ENCODE peak calls at places on chromosomes 5 and 9, in four cellular contexts. One of them, this sample, is unnamed.

GRCh38 chr9:109108318-109108717 is 11.4 kb downstream of the TMEM245 start:
- DNase-seq in transverse colon: no peak
- DNase-seq in stomach: no peak
- DNase-seq in A549: no peak
- DNase-seq in this sample: no peak

GRCh38 chr9:107946364-107947137 is 457.0 kb upstream of the KLF4 start:
- DNase-seq in transverse colon: no peak
- DNase-seq in A549: peak; percentile 3
- DNase-seq in stomach: peak; percentile 41
- DNase-seq in this sample: no peak

GRCh38 chr5:134073404-134073803 is 41.1 kb upstream of the TCF7 start:
- DNase-seq in transverse colon: no peak
- DNase-seq in stomach: no peak
- DNase-seq in A549: peak; percentile 31
- DNase-seq in this sample: no peak

GRCh38 chr9:93033541-93033940 is 25.0 kb upstream of the SUSD3 start:
- DNase-seq in transverse colon: no peak
- DNase-seq in A549: no peak
- DNase-seq in stomach: no peak
- DNase-seq in this sample: peak; percentile 51

GRCh38 chr9:122904466-122904822 is 715 bp downstream of the RC3H2 start:
- DNase-seq in stomach: peak; percentile 41
- DNase-seq in A549: peak; percentile 43
- DNase-seq in transverse colon: peak; percentile 31
- DNase-seq in this sample: peak; percentile 26

GRCh38 chr5:59423021-59423420 is 470.5 kb downstream of the PDE4D start:
- DNase-seq in transverse colon: no peak
- DNase-seq in stomach: no peak
- DNase-seq in A549: no peak
- DNase-seq in this sample: no peak

GRCh38 chr5:52760695-52761366 is 26.9 kb upstream of the ITGA1 start:
- DNase-seq in transverse colon: no peak
- DNase-seq in A549: no peak
- DNase-seq in stomach: no peak
- DNase-seq in this sample: no peak

GRCh38 chr9:82325907-82326306 is 337.3 kb downstream of the SPATA31D1 start:
- DNase-seq in stomach: no peak
- DNase-seq in A549: no peak
- DNase-seq in transverse colon: no peak
- DNase-seq in this sample: no peak

GRCh38 chr9:33921967-33922895 is 105.3 kb downstream of the UBE2R2 start:
- DNase-seq in stomach: no peak
- DNase-seq in A549: peak; percentile 47
- DNase-seq in transverse colon: no peak
- DNase-seq in this sample: no peak

DNA sequence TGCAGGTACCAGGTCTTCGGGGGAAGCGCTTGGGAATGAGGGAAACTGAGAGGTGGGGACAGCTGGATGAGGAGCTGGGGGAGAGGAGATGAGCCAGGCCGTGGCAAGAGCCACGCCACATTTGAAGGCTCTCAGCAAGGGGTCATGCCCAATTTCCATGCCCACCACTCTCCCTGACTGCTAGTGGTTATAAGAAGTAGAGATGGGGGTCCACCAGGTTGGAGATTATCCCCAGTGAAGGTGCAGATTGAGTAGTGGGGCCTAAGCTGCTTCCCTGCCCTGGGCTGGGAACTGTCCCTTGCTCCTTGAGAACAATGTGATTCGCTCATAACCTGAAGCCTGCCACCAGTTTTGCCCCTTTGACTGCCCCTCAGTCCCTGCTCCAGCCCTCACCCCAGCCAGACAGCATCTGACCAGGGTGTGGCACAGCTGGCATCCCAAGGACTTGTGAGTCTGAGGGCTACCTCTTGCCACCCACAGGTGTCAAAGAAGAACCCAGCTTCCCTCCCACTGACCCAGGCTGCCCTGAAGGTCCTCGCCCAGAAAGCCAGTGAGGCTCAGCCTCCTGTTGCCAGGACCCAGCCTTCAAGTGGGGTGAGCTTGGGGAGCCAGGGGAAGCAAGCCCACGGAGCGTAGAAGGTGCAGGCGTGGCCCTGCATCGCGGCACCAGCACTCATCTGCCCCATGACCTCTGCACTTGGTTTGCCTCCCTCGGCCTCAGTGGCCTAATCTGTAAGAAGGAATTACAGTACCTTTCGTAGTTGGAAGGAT is 21.5 kb downstream of the CD74 start:
- DNase-seq in transverse colon: no peak
- DNase-seq in stomach: no peak
- DNase-seq in A549: no peak
- DNase-seq in this sample: no peak
- TF ChIP-seq POLR2A in transverse colon: no peak
- TF ChIP-seq POLR2A in stomach: no peak
- TF ChIP-seq POLR2A in A549: no peak
- TF ChIP-seq POLR2A in this sample: no peak

GRCh38 chr9:104927216-104927911 is 591 bp downstream of the ABCA1 start:
- DNase-seq in stomach: peak; percentile 31
- DNase-seq in transverse colon: peak; percentile 44
- DNase-seq in A549: peak; percentile 66
- DNase-seq in this sample: peak; percentile 41

GRCh38 chr9:104921067-104921741 is 6.8 kb downstream of the ABCA1 start:
- DNase-seq in A549: no peak
- DNase-seq in transverse colon: no peak
- DNase-seq in stomach: no peak
- DNase-seq in this sample: no peak

GRCh38 chr9:104923740-104924139 is 4.2 kb downstream of the ABCA1 start:
- DNase-seq in stomach: no peak
- DNase-seq in A549: no peak
- DNase-seq in transverse colon: no peak
- DNase-seq in this sample: no peak

GRCh38 chr9:104927912-104928740 is at the start of gene ABCA1:
- DNase-seq in stomach: peak; percentile 91
- DNase-seq in transverse colon: peak; percentile 95
- DNase-seq in A549: peak; percentile 79
- DNase-seq in this sample: peak; percentile 92

GRCh38 chr9:104923289-104923688 is 4.7 kb downstream of the ABCA1 start:
- DNase-seq in A549: no peak
- DNase-seq in transverse colon: no peak
- DNase-seq in stomach: no peak
- DNase-seq in this sample: no peak
- H3K27ac ChIP-seq in A549: no peak overlapping the region
- H3K27ac ChIP-seq in transverse colon: peak overlapping the region; percentile 12
- H3K27ac ChIP-seq in stomach: no peak overlapping the region
- H3K27ac ChIP-seq in this sample: no peak overlapping the region

GRCh38 chr9:128159784-128160602 is at the start of gene BBLN:
- DNase-seq in transverse colon: peak; percentile 97
- DNase-seq in stomach: peak; percentile 96
- DNase-seq in A549: peak; percentile 92
- DNase-seq in this sample: peak; percentile 97
- TF ChIP-seq POLR2A in transverse colon: peak; percentile 70
- TF ChIP-seq POLR2A in stomach: no peak
- TF ChIP-seq POLR2A in A549: peak; percentile 69
- TF ChIP-seq POLR2A in this sample: peak; percentile 42

GRCh38 chr9:114364123-114364522 is 23.7 kb downstream of the AKNA start:
- DNase-seq in A549: no peak
- DNase-seq in stomach: no peak
- DNase-seq in transverse colon: no peak
- DNase-seq in this sample: no peak
- H3K27ac ChIP-seq in A549: no peak overlapping the region
- H3K27ac ChIP-seq in stomach: peak overlapping the region; percentile 36
- H3K27ac ChIP-seq in transverse colon: peak overlapping the region; percentile 43
- H3K27ac ChIP-seq in this sample: no peak overlapping the region

DNA sequence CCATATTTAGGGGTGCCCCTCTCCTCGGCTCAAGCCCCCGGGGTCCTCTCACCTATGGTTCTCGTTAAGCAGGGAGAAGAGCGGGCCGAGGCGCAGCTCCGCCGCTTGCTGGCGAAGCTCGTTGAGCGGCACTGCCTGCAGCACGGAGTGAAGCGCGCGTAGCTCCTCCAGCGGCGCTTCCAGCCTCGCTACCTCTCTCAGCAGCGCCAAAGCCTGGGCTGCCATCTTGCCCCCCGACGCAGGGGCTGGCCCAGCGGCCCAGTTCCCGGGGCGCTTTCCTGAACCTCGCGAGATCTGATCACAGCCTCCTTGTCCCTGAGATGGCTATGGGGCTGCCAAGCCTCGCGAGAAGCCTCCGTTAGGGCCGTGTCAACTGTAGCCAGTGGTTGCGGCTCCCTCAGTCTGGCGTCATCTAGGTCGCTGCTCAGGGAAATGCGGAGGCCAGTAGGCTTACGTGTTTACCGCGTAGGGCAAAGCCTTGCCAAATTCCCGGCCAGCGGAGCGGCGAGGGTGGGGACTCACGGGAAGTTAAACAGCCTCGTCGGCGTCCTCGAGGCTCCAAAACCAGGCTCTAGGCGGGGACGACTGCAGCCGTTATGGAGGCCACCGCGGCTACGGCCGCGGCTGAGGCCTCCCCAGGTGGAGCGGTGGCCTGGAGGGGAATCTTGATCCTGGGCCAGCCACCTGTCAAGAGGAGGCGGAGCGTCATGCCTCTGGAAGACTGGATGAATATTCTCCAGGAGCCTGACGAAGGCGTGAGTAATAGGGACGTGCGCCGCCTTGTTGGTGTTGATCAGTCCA is at the start of gene PSMD5:
- DNase-seq in stomach: peak; percentile 98
- DNase-seq in transverse colon: peak; percentile 98
- DNase-seq in A549: peak; percentile 99
- DNase-seq in this sample: peak; percentile 97
- TF ChIP-seq POLR2A in stomach: no peak
- TF ChIP-seq POLR2A in transverse colon: peak; percentile 93
- TF ChIP-seq POLR2A in A549: peak; percentile 94
- TF ChIP-seq POLR2A in this sample: peak; percentile 71

This sample was measured in ovary.